ENCODE peak calls at places on chromosomes 16 and 17, in seven cellular contexts. Q is ascending aorta, Y is heart right ventricle, V is ovary, O is aorta, E is cardiac muscle cell, F is upper lobe of right lung. L is an unnamed sample. For H3K4me1, the result is how much of the 10 kb centered on the place peaks cover.

GRCh38 chr17:12712941-12713340 is 47.3 kb downstream of the MYOCD start:
- DNase-seq in Q (no peak), Y (no peak), V (no peak), O (no peak), E (peak), F (no peak), L (no peak)

GRCh38 chr17:70859829-70860228 is 690.5 kb downstream of the KCNJ2 start:
- DNase-seq in Q (no peak), Y (no peak), V (no peak), O (no peak), E (no peak), F (no peak), L (no peak)

GRCh38 chr17:82551779-82552457 is 32.4 kb downstream of the FOXK2 start:
- DNase-seq in Q (peak), Y (peak), V (peak), O (peak), E (peak), F (peak), L (peak)

GRCh38 chr17:63193827-63194226 is 227.8 kb downstream of the TANC2 start:
- DNase-seq in Q (no peak), Y (no peak), V (no peak), O (no peak), E (no peak), F (no peak), L (no peak)

GRCh38 chr17:35791681-35792350 is 3.6 kb downstream of the MMP28 start:
- DNase-seq in Q (no peak), Y (no peak), V (no peak), O (no peak), E (no peak), F (no peak), L (no peak)

GRCh38 chr17:39974433-39974832 is 6.2 kb upstream of the PSMD3 start:
- DNase-seq in Q (no peak), Y (no peak), V (no peak), O (no peak), E (no peak), F (no peak), L (no peak)

GRCh38 chr17:78266771-78267170 is 35.3 kb downstream of the TMEM235 start:
- DNase-seq in Q (no peak), Y (no peak), V (no peak), O (peak), E (no peak), F (peak), L (no peak)

GRCh38 chr16:4505356-4506153 is 29.4 kb downstream of the HMOX2 start:
- DNase-seq in Q (no peak), Y (no peak), V (no peak), O (peak), E (no peak), F (no peak), L (peak)

GRCh38 chr17:74201250-74201649 is 2.2 kb upstream of the RPL38 start:
- DNase-seq in Q (no peak), Y (no peak), V (no peak), O (no peak), E (peak), F (no peak), L (no peak)

GRCh38 chr16:49474741-49475140 is 101.1 kb downstream of the C16orf78 start:
- DNase-seq in Q (no peak), Y (no peak), V (no peak), O (no peak), E (no peak), F (peak), L (no peak)

GRCh38 chr17:42027961-42028790 is 8.3 kb downstream of the NKIRAS2 start:
- DNase-seq in Q (no peak), Y (no peak), V (no peak), O (no peak), E (no peak), F (no peak), L (no peak)

GRCh38 chr17:2347805-2348685 is 10.7 kb downstream of the SGSM2 start:
- DNase-seq in Q (no peak), Y (no peak), V (no peak), O (no peak), E (peak), F (peak), L (no peak)

GRCh38 chr17:68576811-68577551 is 24.2 kb downstream of the FAM20A start:
- DNase-seq in Q (no peak), Y (peak), V (no peak), O (no peak), E (peak), F (no peak), L (no peak)

DNA sequence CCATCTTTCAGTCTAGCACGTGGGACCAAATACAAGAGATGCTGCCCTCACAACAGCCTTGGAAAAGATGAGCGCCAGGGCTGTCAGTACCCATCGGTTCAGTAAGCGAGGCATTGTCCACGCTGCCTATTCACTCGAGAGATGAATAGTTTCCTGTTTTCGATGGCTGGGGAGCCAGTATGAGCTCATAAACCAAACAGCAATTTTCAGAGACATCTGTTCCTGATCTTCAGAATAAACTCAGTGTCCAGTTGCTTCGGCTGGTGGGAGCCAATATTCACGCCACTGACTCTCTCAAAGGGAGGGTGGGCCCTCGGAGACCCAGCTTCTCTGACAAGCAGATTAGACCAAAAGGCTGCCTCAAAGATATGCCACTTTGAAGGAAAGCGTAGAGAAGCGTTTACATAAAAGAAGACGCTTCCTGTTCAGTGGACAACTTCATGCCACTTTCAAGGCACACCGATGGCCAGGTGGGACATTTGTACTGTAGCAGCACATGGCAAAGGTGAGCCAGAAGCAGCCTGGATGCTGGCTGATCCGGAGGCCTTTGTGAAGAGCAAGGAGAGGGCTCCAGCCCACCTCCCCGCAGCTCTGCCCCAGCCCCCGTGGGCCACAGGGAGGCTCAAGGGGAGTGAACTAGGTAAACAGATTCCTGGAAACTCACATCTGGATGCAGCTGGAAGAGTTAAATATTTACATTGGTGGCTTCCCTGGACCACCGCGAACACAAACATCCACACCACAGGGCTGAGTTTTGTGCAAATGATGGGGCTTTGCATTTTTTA is 6.0 kb downstream of the TIMM22 start:
- DNase-seq in Q (no peak), Y (no peak), V (no peak), O (peak), E (peak), F (no peak), L (no peak)
- H3K4me1 ChIP-seq in Q (half or more), Y (half or more), V (under half), O (under half), E (under half), F (half or more), L (under half)

DNA sequence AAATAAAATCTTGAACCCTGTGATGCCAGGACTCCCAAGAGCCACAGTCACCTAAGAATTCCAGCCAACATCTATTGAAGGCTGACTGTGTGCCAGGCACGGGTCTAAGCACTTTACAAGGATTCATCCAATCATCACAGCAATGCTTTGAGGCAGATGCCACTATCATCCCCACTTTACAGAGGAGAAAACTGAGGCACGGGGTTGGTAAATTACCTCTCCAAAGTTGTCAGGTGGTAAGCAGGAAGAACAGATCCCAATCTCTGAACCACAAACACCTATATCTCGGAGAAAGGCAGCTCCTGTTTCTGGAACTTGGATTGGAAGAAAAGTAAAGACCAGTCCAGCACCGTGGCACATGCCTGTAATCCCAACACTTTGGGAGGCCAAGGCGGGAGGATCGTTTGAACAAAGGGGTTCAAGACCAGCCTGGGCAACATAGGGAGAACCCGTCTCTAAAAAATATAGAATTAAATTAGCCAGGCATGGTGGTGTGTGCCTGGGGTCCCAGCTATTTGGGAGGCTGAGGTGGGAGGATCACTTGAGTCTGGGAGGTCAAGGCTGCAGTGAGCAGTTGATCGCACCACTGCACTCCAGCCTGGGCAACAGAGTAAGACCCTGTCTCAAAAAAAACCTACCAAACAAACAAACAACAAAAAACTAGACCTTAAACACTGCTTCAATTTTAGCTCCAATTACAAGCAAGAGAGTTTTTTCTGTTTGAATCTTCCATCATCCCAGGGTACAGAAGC is 60.7 kb upstream of the SIAH1 start:
- DNase-seq in Q (no peak), Y (no peak), V (no peak), O (no peak), E (no peak), F (no peak), L (no peak)
- H3K27ac ChIP-seq in Q (peak), Y (peak), V (no peak), O (no peak), E (no peak), F (no peak), L (no peak)

DNA sequence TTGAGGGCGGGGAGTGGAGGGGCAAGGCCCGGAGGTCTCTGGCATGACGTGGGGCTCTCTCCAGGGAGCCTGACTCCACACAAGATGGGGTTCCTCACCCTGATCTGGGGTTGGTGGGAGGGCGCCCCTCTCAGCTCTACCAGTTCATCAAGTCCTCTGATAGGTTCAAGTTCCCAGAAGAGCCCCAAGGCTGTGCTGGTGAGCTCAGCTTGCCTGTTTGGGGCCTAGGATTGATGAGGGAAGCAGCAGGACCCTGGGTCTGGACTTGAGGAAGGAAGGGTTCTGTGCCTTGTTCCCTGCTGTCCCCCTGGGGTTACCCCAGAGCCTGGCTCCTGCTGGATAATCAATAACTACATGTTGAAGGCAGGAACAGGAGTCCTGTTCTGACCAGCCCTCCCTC is 3.5 kb downstream of the MGAT5B start:
- DNase-seq in Q (no peak), Y (no peak), V (no peak), O (no peak), E (no peak), F (no peak), L (no peak)
- H3K4me3 ChIP-seq in Q (no peak), Y (no peak), V (no peak), O (no peak), E (no peak), F (no peak), L (no peak)

DNA sequence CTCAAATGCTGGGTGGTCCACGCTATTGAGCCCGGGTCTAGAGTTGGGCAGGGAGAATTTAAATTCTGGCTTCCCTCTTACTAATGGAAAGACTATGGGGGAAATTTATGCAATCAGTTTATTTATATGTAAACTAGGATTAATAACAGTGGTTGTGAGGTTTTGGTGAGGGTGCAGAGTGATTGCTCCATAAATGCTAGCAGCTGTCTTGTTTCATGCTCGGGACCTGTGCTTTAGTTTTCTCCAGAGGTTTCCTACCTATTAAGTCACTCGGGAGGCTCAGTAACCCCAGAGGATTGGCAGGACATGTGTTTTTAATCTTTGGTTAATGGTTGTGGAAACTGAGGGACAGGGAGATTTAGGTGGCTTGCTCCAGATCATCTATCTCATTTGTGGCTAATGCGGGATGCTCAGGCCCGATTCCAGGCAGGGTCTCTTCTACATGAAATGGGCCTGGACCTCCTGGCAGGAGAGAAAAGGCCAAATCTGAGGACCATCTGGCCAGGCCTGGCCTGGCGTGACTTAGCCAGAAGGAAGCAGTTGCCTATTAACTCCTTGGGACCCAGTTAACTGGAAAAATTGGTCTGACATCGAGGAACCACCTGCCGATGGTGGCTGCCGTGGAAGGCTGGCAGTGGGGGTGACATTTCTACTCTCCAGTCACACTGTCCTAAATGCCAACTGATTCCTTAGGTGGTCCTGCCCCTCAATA is 2.1 kb downstream of the PRCD start:
- DNase-seq in Q (no peak), Y (no peak), V (no peak), O (no peak), E (no peak), F (no peak), L (no peak)
- H3K4me1 ChIP-seq in Q (under half), Y (half or more), V (under half), O (under half), E (under half), F (half or more), L (under half)

DNA sequence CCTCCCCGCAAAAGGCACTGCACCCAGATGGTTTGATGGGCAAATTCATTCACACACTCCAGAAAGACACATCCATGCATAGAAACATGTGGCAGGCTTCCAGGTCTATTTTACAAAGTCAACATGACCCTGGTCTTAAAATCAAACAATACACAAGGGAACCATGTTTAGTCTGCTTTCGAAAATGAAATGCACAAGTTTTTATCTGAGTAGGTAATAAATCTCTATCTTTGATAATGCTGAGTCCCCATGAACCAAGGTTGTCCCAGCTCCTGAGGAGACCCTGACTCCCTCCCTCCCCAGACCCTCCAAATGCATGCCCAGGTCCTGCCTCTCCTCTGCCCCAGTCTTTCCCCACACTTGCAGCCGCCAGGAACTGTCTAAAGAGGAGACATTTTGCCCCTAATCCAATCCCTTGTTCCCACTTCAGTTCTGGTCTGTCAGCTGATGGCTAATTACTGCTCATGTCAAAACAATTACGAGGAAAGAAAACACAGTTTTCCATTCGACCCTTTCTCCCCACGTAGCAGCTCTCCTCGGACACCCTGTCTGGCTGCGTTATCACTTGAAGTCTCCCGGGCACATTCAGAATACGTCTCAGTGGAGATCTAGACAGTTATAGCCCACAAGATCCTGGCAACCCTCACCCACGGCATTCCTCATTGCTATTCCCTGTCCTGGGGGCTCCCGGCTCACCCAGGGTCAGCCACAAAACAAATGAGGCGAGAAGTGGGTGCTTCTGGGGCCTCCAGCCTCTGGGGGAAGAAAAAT is 68.8 kb upstream of the RCVRN start:
- DNase-seq in Q (no peak), Y (no peak), V (no peak), O (no peak), E (peak), F (no peak), L (no peak)
- H3K27ac ChIP-seq in Q (no peak), Y (peak), V (peak), O (no peak), E (no peak), F (peak), L (no peak)

DNA sequence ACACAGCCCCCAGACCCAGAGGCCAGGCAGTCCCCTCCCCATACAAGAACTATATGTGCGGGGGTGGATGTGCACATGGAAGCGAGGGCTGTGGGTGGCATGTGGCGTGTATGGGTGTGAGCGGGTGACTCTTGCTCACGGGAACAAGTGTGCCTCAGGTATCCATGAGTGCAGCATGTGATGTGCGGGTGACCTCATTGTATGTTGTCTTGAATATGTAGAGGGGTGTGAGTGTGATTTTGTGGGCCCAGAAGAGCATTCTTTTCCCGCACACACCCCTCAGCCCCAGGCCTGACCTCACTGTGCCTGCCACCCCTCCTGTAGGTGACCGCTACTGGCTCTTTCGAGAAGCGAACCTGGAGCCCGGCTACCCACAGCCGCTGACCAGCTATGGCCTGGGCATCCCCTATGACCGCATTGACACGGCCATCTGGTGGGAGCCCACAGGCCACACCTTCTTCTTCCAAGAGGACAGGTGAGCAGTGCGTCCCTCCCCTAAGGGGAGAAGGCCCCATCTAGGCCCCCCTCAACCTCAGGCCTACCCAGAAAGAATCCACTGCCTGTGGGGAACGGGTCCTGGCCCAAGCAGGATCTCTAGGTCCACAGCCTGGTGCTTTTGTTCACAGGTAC is 17.4 kb downstream of the MMP15 start:
- DNase-seq in Q (no peak), Y (no peak), V (no peak), O (no peak), E (no peak), F (no peak), L (no peak)
- H3K4me3 ChIP-seq in Q (no peak), Y (no peak), V (no peak), O (no peak), E (no peak), F (no peak), L (no peak)